ENCODE peak calls at places on chromosomes 7 and 10, in five cellular contexts. O, Z, B, F and W are unnamed samples.

GRCh38 chr10:51937736-51938135 is 238.3 kb upstream of the CSTF2T start:
- DNase-seq in O (no peak), Z (no peak), B (no peak), F (no peak), W (no peak)

GRCh38 chr10:89776665-89777064 is 75.3 kb downstream of the KIF20B start:
- DNase-seq in O (no peak), Z (no peak), B (no peak), F (no peak), W (no peak)

GRCh38 chr10:124287791-124288190 is 130.9 kb downstream of the OAT start:
- DNase-seq in O (no peak), Z (no peak), B (no peak), F (no peak), W (no peak)

GRCh38 chr10:86349474-86349873 is 17.1 kb downstream of the GRID1 start:
- DNase-seq in O (peak), Z (peak), B (no peak), F (peak), W (peak)

GRCh38 chr7:131443496-131443895 is 112.9 kb downstream of the PODXL start:
- DNase-seq in O (no peak), Z (no peak), B (no peak), F (no peak), W (no peak)

GRCh38 chr7:143008007-143008901 is 18.7 kb downstream of the OR9A2 start:
- DNase-seq in O (peak), Z (peak), B (peak), F (peak), W (peak)

GRCh38 chr10:78222096-78222790 is 188.6 kb downstream of the RPS24 start:
- DNase-seq in O (no peak), Z (no peak), B (no peak), F (no peak), W (no peak)

GRCh38 chr7:157708896-157709295 is 372.1 kb downstream of the DNAJB6 start:
- DNase-seq in O (no peak), Z (no peak), B (no peak), F (no peak), W (no peak)

GRCh38 chr7:96855139-96855538 is 145.5 kb upstream of the SEM1 start:
- DNase-seq in O (no peak), Z (no peak), B (no peak), F (no peak), W (no peak)

GRCh38 chr7:150514748-150515222 is at the start of gene GIMAP7:
- DNase-seq in O (no peak), Z (no peak), B (peak), F (no peak), W (no peak)

GRCh38 chr10:93874309-93875031 is 19.3 kb upstream of the SLC35G1 start:
- DNase-seq in O (no peak), Z (no peak), B (no peak), F (no peak), W (no peak)

GRCh38 chr10:104447331-104447730 is 93.7 kb downstream of the CFAP58 start:
- DNase-seq in O (no peak), Z (no peak), B (no peak), F (no peak), W (no peak)

GRCh38 chr10:8951440-8952089 is 897.1 kb downstream of the GATA3 start:
- DNase-seq in O (no peak), Z (no peak), B (no peak), F (no peak), W (no peak)

GRCh38 chr7:80630611-80631010 is 7.8 kb upstream of the CD36 start:
- DNase-seq in O (no peak), Z (peak), B (no peak), F (no peak), W (no peak)

GRCh38 chr7:41705109-41705871 is 2.4 kb upstream of the INHBA start:
- DNase-seq in O (peak), Z (peak), B (peak), F (peak), W (no peak)

GRCh38 chr10:18409599-18410397 is 241.6 kb downstream of the NSUN6 start:
- DNase-seq in O (no peak), Z (no peak), B (no peak), F (no peak), W (no peak)

GRCh38 chr10:1521741-1522140 is 215.6 kb downstream of the ADARB2 start:
- DNase-seq in O (no peak), Z (no peak), B (no peak), F (no peak), W (no peak)

GRCh38 chr10:128191847-128192246 is 65.6 kb upstream of the MKI67 start:
- DNase-seq in O (no peak), Z (no peak), B (no peak), F (no peak), W (no peak)

GRCh38 chr7:83153419-83153818 is 9.3 kb downstream of the PCLO start:
- DNase-seq in O (no peak), Z (no peak), B (no peak), F (no peak), W (no peak)

GRCh38 chr7:22732556-22733126 is 5.6 kb downstream of the IL6 start:
- DNase-seq in O (no peak), Z (no peak), B (no peak), F (no peak), W (peak)

GRCh38 chr7:140145709-140146108 is 31.1 kb downstream of the KDM7A start:
- DNase-seq in O (no peak), Z (no peak), B (no peak), F (no peak), W (no peak)

GRCh38 chr10:70053896-70054641 is 1.4 kb downstream of the MACROH2A2 start:
- DNase-seq in O (no peak), Z (peak), B (no peak), F (no peak), W (peak)

GRCh38 chr10:68955414-68955785 is 570 bp upstream of the DDX21 start:
- DNase-seq in O (no peak), Z (no peak), B (no peak), F (no peak), W (no peak)

GRCh38 chr7:83271212-83272099 is 108.8 kb upstream of the PCLO start:
- DNase-seq in O (no peak), Z (peak), B (no peak), F (no peak), W (peak)

GRCh38 chr10:132946311-132946710 is 3.9 kb upstream of the CFAP46 start:
- DNase-seq in O (no peak), Z (no peak), B (no peak), F (no peak), W (no peak)

GRCh38 chr10:105691811-105692210 is 1050.7 kb downstream of the SORCS3 start:
- DNase-seq in O (no peak), Z (no peak), B (no peak), F (no peak), W (peak)

GRCh38 chr7:101154693-101155102 is 422 bp downstream of the AP1S1 start:
- DNase-seq in O (no peak), Z (no peak), B (no peak), F (no peak), W (no peak)

GRCh38 chr7:45120-46090 is 147.0 kb upstream of the FAM20C start:
- DNase-seq in O (no peak), Z (no peak), B (no peak), F (no peak), W (no peak)

GRCh38 chr10:11515596-11516418 is 95.6 kb downstream of the USP6NL start:
- DNase-seq in O (no peak), Z (peak), B (peak), F (peak), W (peak)

GRCh38 chr10:76899490-76899889 is 738.1 kb downstream of the KCNMA1 start:
- DNase-seq in O (no peak), Z (no peak), B (no peak), F (no peak), W (no peak)

GRCh38 chr7:67453981-67454380 is 457.3 kb downstream of the TYW1 start:
- DNase-seq in O (no peak), Z (no peak), B (no peak), F (peak), W (no peak)

GRCh38 chr7:12888727-12889126 is 201.3 kb downstream of the ARL4A start:
- DNase-seq in O (no peak), Z (no peak), B (no peak), F (no peak), W (no peak)

GRCh38 chr10:102660891-102661613 is 16.8 kb downstream of the TRIM8 start:
- DNase-seq in O (no peak), Z (peak), B (no peak), F (peak), W (no peak)

GRCh38 chr7:30931161-30931926 is 19.7 kb downstream of the AQP1 start:
- DNase-seq in O (no peak), Z (no peak), B (no peak), F (peak), W (no peak)

GRCh38 chr10:132961-133898 is 2.0 kb upstream of the ZMYND11 start:
- DNase-seq in O (no peak), Z (peak), B (no peak), F (no peak), W (no peak)

DNA sequence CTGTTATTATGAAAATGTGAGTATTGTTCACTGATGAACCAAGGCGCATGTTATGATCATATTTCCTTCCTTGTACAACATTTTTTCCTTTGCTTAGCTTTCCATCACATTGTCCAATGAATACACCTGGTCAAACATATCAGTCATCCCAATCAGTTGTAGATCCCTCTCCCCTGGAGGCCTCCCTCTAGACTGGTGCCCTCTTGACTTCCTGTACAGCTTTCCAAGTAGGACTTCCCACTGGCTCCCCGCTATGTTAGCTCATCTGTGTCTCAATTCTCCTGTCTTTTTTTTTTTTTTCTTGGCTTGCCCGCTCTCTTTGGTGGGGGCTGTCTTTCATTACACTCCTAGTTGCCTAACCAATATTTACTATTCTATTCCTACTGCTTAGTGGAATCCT is 214.2 kb upstream of the NPY start:
- DNase-seq in O (no peak), Z (no peak), B (no peak), F (no peak), W (no peak)
- TF ChIP-seq SRF in O (no peak), Z (no peak), B (no peak), F (no peak), W (no peak)

DNA sequence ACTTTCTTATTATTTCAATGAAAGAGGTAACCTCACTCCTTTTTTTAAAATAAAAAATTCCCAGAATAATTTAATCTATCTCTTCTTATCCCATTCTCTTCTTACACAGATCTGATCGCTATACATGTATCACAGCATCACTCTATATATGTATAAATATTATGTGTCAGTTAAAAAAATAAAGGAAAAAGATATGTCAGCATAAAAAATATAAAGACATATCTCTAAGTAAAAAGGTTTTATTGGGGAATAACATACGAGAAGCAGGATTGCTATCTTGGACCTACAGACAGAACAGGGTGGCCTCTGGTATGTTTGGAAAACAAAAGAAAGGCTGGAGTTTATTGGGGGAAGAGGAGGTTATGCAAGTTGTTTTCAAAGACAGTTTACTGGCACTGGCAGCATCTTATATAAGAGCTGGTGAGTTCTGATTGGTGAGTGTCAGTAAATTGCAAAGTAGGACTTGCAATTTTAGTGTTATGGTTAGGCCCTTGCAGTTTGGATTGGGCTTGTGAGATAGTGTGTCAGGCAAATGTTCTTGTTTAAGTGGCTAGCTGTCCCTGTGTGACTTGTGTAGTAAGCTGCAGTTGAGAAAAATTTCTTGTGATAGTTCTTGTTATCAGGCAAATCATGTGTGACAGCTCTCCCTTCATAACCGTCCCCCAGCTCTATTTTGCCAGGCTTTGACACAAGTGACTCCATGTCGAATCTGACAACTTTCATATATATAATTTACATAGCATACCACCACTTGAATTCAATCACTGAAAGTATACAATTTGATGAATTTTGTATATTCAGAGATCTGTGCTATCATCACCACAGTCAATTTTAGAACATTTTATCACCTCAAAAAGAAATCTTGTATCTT is 118.2 kb downstream of the HBP1 start:
- DNase-seq in O (no peak), Z (peak), B (no peak), F (no peak), W (no peak)
- TF ChIP-seq SRF in O (no peak), Z (no peak), B (no peak), F (no peak), W (no peak)

GRCh38 chr10:31031205-31031665 is 430 bp downstream of the ZNF438 start:
- DNase-seq in O (no peak), Z (no peak), B (peak), F (peak), W (no peak)

GRCh38 chr10:31031666-31032514 is at the start of gene ZNF438:
- DNase-seq in O (peak), Z (peak), B (peak), F (peak), W (peak)

GRCh38 chr10:31030216-31030615 is 1.4 kb downstream of the ZNF438 start:
- DNase-seq in O (no peak), Z (no peak), B (no peak), F (no peak), W (no peak)

GRCh38 chr10:31032515-31033132 is 959 bp upstream of the ZNF438 start:
- DNase-seq in O (no peak), Z (no peak), B (no peak), F (no peak), W (no peak)

DNA sequence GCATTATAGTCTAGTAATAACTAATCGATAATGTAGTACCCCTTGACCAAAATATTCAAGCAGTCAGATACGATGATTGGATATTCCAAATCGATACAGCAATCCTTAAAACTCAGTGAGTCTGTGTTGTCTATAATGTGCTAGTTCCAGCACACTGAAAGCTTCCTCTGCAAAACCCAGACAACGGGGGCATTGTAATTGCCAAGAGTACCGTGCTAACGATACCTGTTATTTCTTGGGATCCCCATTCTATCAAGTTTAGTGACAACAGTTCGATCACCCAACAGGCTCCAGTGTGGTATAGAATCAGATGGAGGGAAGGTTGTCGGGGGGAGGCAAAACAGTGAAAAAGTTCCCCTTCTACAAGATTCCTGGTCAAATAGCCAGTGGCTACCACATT is 865 bp downstream of the ZNF438 start:
- DNase-seq in O (no peak), Z (no peak), B (no peak), F (no peak), W (no peak)
- TF ChIP-seq SRF in O (no peak), Z (no peak), B (no peak), F (no peak), W (no peak)

DNA sequence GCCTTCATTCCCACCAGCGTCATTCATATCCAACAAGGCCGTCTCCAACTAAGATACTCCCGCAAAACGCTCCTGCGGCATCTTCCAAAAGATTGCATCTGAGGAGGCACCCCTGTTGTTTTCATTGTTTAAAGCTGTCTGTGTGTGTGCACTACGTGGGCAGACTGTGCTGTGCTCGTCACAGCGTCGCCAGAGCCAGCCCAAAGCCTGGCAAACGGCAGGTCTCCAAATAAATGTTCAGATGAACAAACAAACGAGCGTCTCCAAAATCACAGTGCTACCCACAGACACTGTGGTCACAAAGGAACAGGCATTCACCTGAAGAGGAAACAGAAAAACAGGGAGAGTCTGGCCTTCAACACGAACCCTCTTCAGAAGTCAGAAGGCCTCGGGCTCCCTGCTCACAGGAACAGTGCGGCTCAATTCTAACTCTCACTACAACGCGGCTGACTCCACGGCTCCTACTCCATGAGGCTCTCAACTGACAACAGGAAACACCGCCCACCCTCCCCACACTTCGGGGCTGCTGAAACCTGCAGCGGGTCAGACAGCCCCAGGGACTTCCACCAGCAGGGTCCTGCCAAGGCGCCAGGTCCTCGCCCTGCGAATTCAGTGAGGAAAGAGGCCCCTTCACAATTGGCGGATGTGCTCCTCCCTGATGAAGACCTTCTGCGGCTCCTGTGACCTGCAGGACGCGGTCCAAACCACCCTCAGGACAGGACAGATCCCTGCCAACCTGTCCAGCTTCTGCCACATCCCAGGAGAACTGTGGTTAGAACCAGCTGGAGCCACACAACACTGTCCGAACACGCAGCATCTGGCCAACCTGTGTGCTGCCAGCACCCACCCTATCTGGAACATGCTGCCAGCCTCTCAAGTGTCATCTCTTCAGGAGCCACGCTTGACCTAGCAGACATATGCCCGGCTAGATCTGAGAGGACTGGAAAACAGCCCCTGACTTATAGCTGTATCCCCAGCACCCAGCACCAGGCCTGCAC is 36.1 kb downstream of the MAD1L1 start:
- DNase-seq in O (no peak), Z (no peak), B (no peak), F (no peak), W (no peak)
- TF ChIP-seq SRF in O (no peak), Z (no peak), B (no peak), F (no peak), W (no peak)

GRCh38 chr7:44277851-44278250 is 47.5 kb downstream of the CAMK2B start:
- DNase-seq in O (no peak), Z (no peak), B (no peak), F (no peak), W (no peak)
- TF ChIP-seq SRF in O (no peak), Z (no peak), B (no peak), F (no peak), W (no peak)

GRCh38 chr7:28984631-28985030 is 26.5 kb upstream of the TRIL start:
- DNase-seq in O (no peak), Z (no peak), B (no peak), F (no peak), W (no peak)
- TF ChIP-seq SRF in O (no peak), Z (no peak), B (no peak), F (no peak), W (no peak)

DNA sequence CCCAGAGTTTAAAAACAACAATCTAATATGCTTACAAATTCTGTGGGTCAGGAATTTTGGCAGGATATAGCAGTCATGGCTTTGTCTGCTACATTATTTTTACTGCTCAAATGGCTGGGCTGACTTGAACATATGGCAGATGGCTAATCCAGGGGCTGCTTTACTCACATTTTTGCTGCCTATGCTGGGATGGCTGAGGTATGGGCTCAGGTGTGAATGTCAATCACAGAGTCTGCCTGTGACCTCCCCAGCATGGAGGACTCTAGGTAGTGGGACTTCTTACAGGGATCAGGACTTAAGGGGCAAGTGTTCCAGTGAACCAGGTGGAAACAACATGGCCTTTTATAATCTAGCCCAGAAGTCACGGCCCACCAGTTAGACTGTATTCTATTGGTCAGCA is 4.4 kb upstream of the FKBP9 start:
- DNase-seq in O (no peak), Z (no peak), B (no peak), F (no peak), W (no peak)
- TF ChIP-seq SRF in O (no peak), Z (no peak), B (no peak), F (no peak), W (no peak)

GRCh38 chr7:24510781-24511180 is 62.5 kb upstream of the PALS2 start:
- DNase-seq in O (no peak), Z (no peak), B (no peak), F (no peak), W (no peak)
- TF ChIP-seq SRF in O (no peak), Z (no peak), B (no peak), F (no peak), W (no peak)